ENCODE peak calls at places on chromosomes 12 and 14, in four cellular contexts. D, M, N and U are unnamed samples.

GRCh38 chr14:77248666-77249065 is 22.3 kb downstream of the NGB start:
- DNase-seq in N (no peak), M (no peak), D (no peak), U (no peak)

GRCh38 chr12:105324704-105325103 is 5.8 kb upstream of the C12orf75 start:
- DNase-seq in N (no peak), D (no peak), M (no peak), U (no peak)

GRCh38 chr12:14185441-14186192 is 179.9 kb upstream of the ATF7IP start:
- DNase-seq in D (no peak), N (peak), M (peak), U (peak)

GRCh38 chr14:80587096-80587724 is 354.3 kb downstream of the CEP128 start:
- DNase-seq in M (peak), N (peak), D (no peak), U (no peak)

GRCh38 chr12:230925-231671 is 17.1 kb upstream of the SLC6A12 start:
- DNase-seq in N (no peak), D (no peak), M (no peak), U (no peak)

GRCh38 chr12:25459541-25459951 is 93.5 kb downstream of the LMNTD1 start:
- DNase-seq in M (no peak), N (no peak), D (no peak), U (no peak)

GRCh38 chr12:104064031-104064841 is at the start of gene HCFC2:
- DNase-seq in M (peak), D (peak), N (peak), U (peak)

GRCh38 chr12:132402831-132403416 is 73.5 kb upstream of the GALNT9 start:
- DNase-seq in M (no peak), N (no peak), D (peak), U (no peak)

GRCh38 chr14:61628192-61628591 is 67.1 kb upstream of the HIF1A start:
- DNase-seq in D (no peak), M (no peak), N (no peak), U (no peak)

DNA sequence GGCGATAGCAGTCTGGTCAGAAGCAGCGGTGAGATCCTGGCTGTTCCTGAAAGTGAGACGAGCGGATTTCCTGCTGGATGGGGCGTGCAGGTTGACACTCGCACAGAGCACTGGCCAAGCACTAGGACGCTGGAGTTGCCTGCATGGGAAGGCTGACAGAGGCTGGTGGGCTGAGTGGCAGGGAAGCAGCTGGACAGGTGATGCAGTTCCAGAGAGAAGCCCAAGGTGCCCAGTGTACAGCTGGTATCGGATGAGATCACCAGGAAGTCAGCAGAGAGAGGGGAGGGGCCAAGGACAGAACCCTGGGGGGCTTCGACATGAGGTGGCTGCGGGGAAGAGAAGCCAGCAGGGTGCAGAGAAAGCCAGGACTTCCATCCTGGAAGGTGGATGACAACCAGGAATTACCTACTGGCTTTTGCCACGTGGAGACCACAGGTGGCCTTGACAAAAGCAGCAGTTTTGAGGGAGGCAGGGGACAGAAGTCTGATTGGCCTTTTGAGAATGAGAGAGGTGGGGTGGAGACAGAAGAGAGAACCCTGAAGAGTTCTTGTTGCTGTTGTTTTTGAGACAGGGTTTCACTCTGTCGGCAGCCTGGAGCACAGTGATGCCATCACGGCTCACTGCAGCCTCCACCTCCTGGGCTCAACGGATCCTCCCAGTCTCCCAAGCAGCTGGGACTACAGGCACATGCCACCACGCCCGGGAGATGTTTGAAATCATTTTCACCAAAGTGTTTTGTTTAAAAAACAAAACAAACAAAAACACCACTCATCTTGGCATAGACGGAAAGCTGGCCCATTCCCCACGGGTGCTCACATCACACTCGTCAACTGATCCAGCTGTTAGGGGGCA is 35.3 kb downstream of the CDC42BPB start:
- DNase-seq in M (no peak), N (no peak), D (no peak), U (no peak)
- H3K27ac ChIP-seq in M (peak), N (no peak), D (peak), U (no peak)

DNA sequence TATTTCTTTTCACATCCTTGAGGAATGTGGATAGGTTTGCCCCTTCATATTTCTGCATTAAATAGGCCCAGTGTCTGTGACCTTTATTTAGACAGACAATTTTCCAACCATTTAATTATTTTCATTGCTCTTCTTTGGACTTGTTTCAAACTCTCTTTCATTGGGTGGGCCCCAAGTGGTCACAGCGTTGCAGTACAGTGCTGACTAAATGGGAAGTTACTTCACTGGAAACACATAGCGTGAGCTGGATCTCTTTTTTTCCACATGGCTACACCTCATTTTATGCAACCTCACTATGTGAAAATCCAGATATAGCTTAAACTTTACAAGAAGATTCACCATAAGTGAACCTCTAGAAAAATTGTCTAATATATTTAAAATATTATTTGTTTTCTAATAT is 438.9 kb downstream of the ADAMTS20 start:
- DNase-seq in M (no peak), N (no peak), D (no peak), U (no peak)
- TF ChIP-seq CTCF in M (no peak), N (peak), D (no peak), U (no peak)

GRCh38 chr14:50351016-50351415 is 38.9 kb downstream of the DMAC2L start:
- DNase-seq in N (no peak), M (no peak), D (no peak), U (no peak)
- H3K27ac ChIP-seq in N (no peak), M (no peak), D (no peak), U (no peak)

DNA sequence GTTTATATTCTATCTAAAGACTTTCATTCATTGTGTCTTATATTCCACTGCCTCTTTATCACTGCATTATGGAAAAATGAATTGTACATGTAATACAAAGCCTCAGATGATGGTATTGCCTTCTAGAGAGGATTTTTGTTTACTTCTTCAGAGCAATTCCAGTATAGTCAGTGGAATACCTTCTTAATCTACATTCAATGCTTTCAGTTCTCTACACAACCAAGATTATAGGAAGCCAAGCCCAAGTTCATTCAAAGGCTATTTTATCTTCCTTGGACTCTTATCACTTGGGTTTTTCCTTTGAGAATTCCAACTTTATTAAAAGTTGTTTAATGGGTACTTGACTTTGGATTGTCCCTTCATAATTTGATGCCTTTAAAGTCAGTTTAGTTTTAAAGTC is 1971.0 kb upstream of the FLRT2 start:
- DNase-seq in N (no peak), M (no peak), D (no peak), U (no peak)
- TF ChIP-seq CTCF in N (no peak), M (no peak), D (no peak), U (no peak)

GRCh38 chr14:53124778-53125177 is 28.3 kb downstream of the DDHD1 start:
- DNase-seq in M (no peak), D (no peak), N (no peak), U (no peak)

GRCh38 chr14:53127151-53127550 is 26.0 kb downstream of the DDHD1 start:
- DNase-seq in D (no peak), M (no peak), N (no peak), U (no peak)

GRCh38 chr14:53128303-53128702 is 24.8 kb downstream of the DDHD1 start:
- DNase-seq in M (no peak), N (no peak), D (no peak), U (no peak)

GRCh38 chr14:53127832-53128231 is 25.3 kb downstream of the DDHD1 start:
- DNase-seq in D (no peak), M (no peak), N (no peak), U (no peak)

DNA sequence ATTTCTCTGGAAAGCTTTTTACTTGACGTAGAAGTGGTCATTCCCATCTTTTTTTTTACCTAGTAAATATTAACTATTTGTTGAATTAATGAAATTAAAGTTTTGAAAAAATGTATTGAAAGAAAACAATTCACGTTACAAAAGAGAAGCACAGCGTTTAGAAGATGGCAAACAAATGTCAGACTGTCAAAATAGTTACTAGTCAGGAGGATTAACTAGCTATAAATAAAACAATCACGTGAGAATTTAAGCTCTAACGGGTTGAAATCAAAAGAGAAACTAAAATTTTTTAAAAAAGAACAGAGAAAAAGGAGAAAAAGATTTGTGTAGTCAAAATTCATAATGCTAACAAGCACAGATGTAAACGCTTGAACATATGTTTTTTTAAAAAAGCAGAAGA is 26.4 kb downstream of the DDHD1 start:
- DNase-seq in N (no peak), M (no peak), D (no peak), U (no peak)
- H3K27ac ChIP-seq in N (no peak), M (no peak), D (no peak), U (no peak)